ENCODE peak calls at places on chromosomes 7 and 10, in ten cellular contexts. I is endodermal cell, L is AG04450, F is skeletal muscle cell, G is spleen, Y is GM23248, X is HFF-Myc, T is mucosa of descending colon, A is AG09309, R is foreskin fibroblast. M is an unnamed sample.

GRCh38 chr7:68269410-68269809 is 1272.8 kb downstream of the TYW1 start:
- DNase-seq in I (no peak), L (no peak), F (no peak), G (no peak), Y (peak; percentile 27), X (no peak), T (no peak), A (no peak), R (no peak), M (no peak)

GRCh38 chr7:157726764-157727163 is 390.0 kb downstream of the DNAJB6 start:
- DNase-seq in I (no peak), L (no peak), F (no peak), G (no peak), Y (no peak), X (no peak), T (no peak), A (no peak), R (no peak), M (no peak)

GRCh38 chr7:156177396-156178055 is 365.3 kb upstream of the SHH start:
- DNase-seq in I (peak; percentile 22), L (no peak), F (no peak), G (no peak), Y (no peak), X (no peak), T (no peak), A (no peak), R (no peak), M (no peak)

GRCh38 chr7:1640376-1641172 is 29.5 kb upstream of the ELFN1 start:
- DNase-seq in I (no peak), L (no peak), F (no peak), G (no peak), Y (peak; percentile 51), X (no peak), T (peak; percentile 23), A (no peak), R (no peak), M (peak; percentile 75)

GRCh38 chr7:69695998-69696657 is 97.9 kb downstream of the AUTS2 start:
- DNase-seq in I (no peak), L (no peak), F (no peak), G (no peak), Y (no peak), X (no peak), T (no peak), A (no peak), R (no peak), M (no peak)

GRCh38 chr10:122567056-122567660 is 6.6 kb downstream of the DMBT1 start:
- DNase-seq in I (peak; percentile 86), L (no peak), F (no peak), G (peak; percentile 62), Y (peak; percentile 42), X (no peak), T (no peak), A (no peak), R (no peak), M (peak; percentile 69)

GRCh38 chr10:103852189-103852711 is 3.1 kb downstream of the SH3PXD2A start:
- DNase-seq in I (no peak), L (no peak), F (peak; percentile 95), G (no peak), Y (peak; percentile 92), X (no peak), T (no peak), A (peak; percentile 91), R (peak; percentile 89), M (no peak)

GRCh38 chr7:1028044-1028770 is 16.1 kb upstream of the GPR146 start:
- DNase-seq in I (peak; percentile 92), L (peak; percentile 48), F (peak; percentile 61), G (peak; percentile 95), Y (peak; percentile 96), X (peak; percentile 62), T (peak; percentile 94), A (peak; percentile 43), R (peak; percentile 90), M (peak; percentile 100)

GRCh38 chr7:138186951-138187351 is 110.7 kb downstream of the AKR1D1 start:
- DNase-seq in I (no peak), L (no peak), F (peak; percentile 27), G (no peak), Y (peak; percentile 35), X (no peak), T (no peak), A (peak; percentile 1), R (no peak), M (no peak)

DNA sequence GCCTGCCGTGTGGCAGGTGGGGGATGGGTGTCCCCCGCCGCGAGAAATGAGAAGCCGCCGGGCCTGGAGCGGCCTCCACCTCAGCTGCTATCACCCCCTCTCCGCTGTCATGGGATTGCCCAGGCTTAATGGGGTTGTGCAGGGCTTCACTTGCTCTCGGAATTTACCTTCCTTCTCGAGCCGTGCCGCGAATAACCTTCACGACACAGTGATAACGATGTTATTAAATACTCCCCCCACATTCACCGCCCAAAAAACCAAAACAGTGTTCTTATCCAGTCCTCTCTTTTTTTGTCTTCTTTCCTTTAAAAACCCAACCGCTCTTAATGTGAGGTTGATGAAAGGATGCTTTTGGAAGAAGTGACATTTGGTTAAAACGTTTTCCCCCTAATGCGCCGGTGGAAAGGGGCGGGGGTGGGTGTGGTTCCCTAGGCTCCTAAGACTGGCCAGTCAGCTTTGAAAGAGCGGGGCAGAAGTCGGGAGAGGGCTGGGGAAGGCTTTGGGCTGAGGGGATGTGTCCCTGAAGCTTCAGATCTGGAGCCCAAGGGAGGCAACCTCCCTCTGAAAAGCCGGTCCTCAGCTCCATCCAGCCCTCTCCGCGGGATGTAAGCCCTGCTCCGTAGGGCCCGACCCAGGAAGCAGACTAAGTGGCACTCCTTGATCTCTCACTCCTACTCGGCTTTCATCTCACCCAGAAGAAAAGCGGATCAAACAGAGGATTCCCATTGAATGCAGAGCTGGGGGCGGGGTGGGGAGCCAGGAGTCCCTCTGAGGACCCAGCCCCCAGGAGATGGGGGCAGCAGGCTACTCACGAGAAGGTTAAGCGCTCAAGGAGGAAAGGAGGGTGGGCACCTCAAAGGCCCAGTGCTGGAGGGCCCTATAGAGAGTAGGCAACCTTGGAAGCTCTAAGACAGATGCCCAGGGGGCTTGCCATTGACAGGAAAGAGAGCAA is 2.5 kb upstream of the EVX1 start:
- DNase-seq in I (peak; percentile 72), L (no peak), F (no peak), G (no peak), Y (no peak), X (no peak), T (no peak), A (no peak), R (no peak), M (no peak)
- H3K4me3 ChIP-seq in I (peak overlapping the region; percentile 69), L (no peak overlapping the region), F (no peak overlapping the region), G (peak overlapping the region; percentile 27), Y (no peak overlapping the region), X (no peak overlapping the region), T (no peak overlapping the region), A (no peak overlapping the region), R (no peak overlapping the region), M (no peak overlapping the region)

GRCh38 chr10:95558593-95559320 is 2.4 kb downstream of the SORBS1 start:
- DNase-seq in I (no peak), L (no peak), F (no peak), G (no peak), Y (no peak), X (no peak), T (no peak), A (no peak), R (no peak), M (no peak)
- H3K4me3 ChIP-seq in I (no peak overlapping the region), L (no peak overlapping the region), F (no peak overlapping the region), G (no peak overlapping the region), Y (no peak overlapping the region), X (no peak overlapping the region), T (no peak overlapping the region), A (no peak overlapping the region), R (no peak overlapping the region), M (no peak overlapping the region)

GRCh38 chr10:79349766-79350406 is 2.6 kb downstream of the PPIF start:
- DNase-seq in I (no peak), L (no peak), F (no peak), G (peak; percentile 82), Y (no peak), X (no peak), T (no peak), A (no peak), R (no peak), M (peak; percentile 19)
- H3K4me3 ChIP-seq in I (no peak overlapping the region), L (no peak overlapping the region), F (no peak overlapping the region), G (no peak overlapping the region), Y (peak overlapping the region; percentile 89), X (peak overlapping the region; percentile 91), T (no peak overlapping the region), A (no peak overlapping the region), R (no peak overlapping the region), M (no peak overlapping the region)

DNA sequence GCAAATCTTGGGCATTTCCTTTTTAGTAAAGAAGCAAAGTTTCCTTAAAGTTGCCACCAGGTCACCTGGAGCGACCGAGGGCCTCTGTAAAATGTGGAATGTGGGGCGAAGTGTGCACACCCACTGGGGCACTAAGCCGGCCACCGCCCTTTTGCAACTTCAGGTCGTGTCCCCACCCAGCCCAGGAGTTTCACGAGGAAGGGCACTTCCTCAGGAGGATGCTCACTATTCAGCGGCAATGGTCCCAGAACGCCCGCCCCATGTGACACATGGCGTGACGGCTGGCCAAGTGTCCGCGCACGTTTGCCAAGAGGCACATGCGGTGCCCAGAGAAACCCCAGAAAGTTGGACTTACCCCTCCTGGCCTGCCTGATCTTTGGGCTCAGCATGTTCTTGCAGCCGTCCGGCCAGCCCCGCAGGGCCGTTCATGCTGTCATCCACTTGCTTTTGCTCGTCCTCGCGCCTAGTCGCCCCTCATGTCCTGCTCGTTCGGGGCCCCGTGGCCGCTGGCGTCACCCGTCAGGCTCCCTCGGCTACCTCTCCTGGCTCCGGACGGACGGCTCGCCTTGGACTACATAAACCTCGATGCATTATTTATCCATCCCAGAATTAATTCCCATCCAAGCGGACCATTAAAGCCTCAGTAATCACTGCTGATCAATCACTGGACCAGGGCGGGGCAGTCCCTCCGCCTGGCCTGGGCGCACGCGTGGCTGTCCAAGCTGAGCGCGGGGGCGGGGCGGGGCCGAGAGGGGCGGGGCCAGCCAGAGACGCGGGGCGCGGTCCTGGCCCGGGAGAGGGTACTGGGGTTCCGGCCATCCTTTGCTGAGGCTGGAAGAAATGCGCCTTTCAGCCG is at the start of gene ARHGAP22:
- DNase-seq in I (peak; percentile 81), L (no peak), F (no peak), G (no peak), Y (peak; percentile 86), X (no peak), T (no peak), A (no peak), R (peak; percentile 72), M (peak; percentile 95)
- H3K4me3 ChIP-seq in I (no peak within 1 kb of the TSS), L (peak within 1 kb of the TSS; percentile 83), F (peak within 1 kb of the TSS; percentile 85), G (peak within 1 kb of the TSS; percentile 48), Y (peak within 1 kb of the TSS; percentile 97), X (peak within 1 kb of the TSS; percentile 68), T (no peak within 1 kb of the TSS), A (peak within 1 kb of the TSS; percentile 73), R (peak within 1 kb of the TSS; percentile 57), M (peak within 1 kb of the TSS; percentile 20)

M was measured in H7.